ENCODE peak calls at places on chromosomes 4 and X, in ten cellular contexts. One of them, this sample, is unnamed.

GRCh38 chrX:50852524-50852923 is 38.5 kb upstream of the SHROOM4 start:
- DNase-seq in cardiac fibroblast: no peak
- DNase-seq in HFFc6: no peak
- DNase-seq in osteocyte: no peak
- DNase-seq in MM.1S: no peak
- DNase-seq in tibial artery: no peak
- DNase-seq in heart right ventricle: no peak
- DNase-seq in astrocyte of the cerebellum: no peak
- DNase-seq in psoas muscle: no peak
- DNase-seq in CD8-positive, alpha-beta T cell: no peak
- DNase-seq in this sample: no peak

GRCh38 chr4:7195546-7196282 is 3.4 kb downstream of the SORCS2 start:
- DNase-seq in astrocyte of the cerebellum: no peak
- DNase-seq in CD8-positive, alpha-beta T cell: no peak
- DNase-seq in osteocyte: no peak
- DNase-seq in cardiac fibroblast: no peak
- DNase-seq in psoas muscle: no peak
- DNase-seq in MM.1S: no peak
- DNase-seq in tibial artery: peak; percentile 18
- DNase-seq in HFFc6: no peak
- DNase-seq in heart right ventricle: no peak
- DNase-seq in this sample: no peak

GRCh38 chr4:17646693-17647092 is 32.3 kb downstream of the MED28 start:
- DNase-seq in astrocyte of the cerebellum: no peak
- DNase-seq in heart right ventricle: no peak
- DNase-seq in tibial artery: no peak
- DNase-seq in HFFc6: no peak
- DNase-seq in cardiac fibroblast: no peak
- DNase-seq in MM.1S: no peak
- DNase-seq in psoas muscle: no peak
- DNase-seq in osteocyte: no peak
- DNase-seq in CD8-positive, alpha-beta T cell: no peak
- DNase-seq in this sample: no peak

GRCh38 chr4:157143365-157143764 is 67.4 kb downstream of the GLRB start:
- DNase-seq in HFFc6: no peak
- DNase-seq in CD8-positive, alpha-beta T cell: no peak
- DNase-seq in psoas muscle: no peak
- DNase-seq in tibial artery: no peak
- DNase-seq in MM.1S: no peak
- DNase-seq in heart right ventricle: no peak
- DNase-seq in osteocyte: no peak
- DNase-seq in astrocyte of the cerebellum: no peak
- DNase-seq in cardiac fibroblast: peak; percentile 13
- DNase-seq in this sample: no peak

GRCh38 chr4:152310223-152310622 is 225.7 kb downstream of the FBXW7 start:
- DNase-seq in MM.1S: peak; percentile 16
- DNase-seq in tibial artery: no peak
- DNase-seq in heart right ventricle: no peak
- DNase-seq in astrocyte of the cerebellum: peak; percentile 94
- DNase-seq in cardiac fibroblast: no peak
- DNase-seq in osteocyte: no peak
- DNase-seq in CD8-positive, alpha-beta T cell: no peak
- DNase-seq in HFFc6: peak; percentile 88
- DNase-seq in psoas muscle: no peak
- DNase-seq in this sample: no peak

GRCh38 chrX:118271770-118272169 is 74.1 kb upstream of the WDR44 start:
- DNase-seq in MM.1S: no peak
- DNase-seq in cardiac fibroblast: peak; percentile 4
- DNase-seq in psoas muscle: no peak
- DNase-seq in HFFc6: no peak
- DNase-seq in astrocyte of the cerebellum: no peak
- DNase-seq in heart right ventricle: no peak
- DNase-seq in osteocyte: no peak
- DNase-seq in CD8-positive, alpha-beta T cell: no peak
- DNase-seq in tibial artery: no peak
- DNase-seq in this sample: no peak

GRCh38 chr4:81785338-81785737 is 313.6 kb upstream of the RASGEF1B start:
- DNase-seq in CD8-positive, alpha-beta T cell: no peak
- DNase-seq in osteocyte: no peak
- DNase-seq in tibial artery: no peak
- DNase-seq in astrocyte of the cerebellum: no peak
- DNase-seq in cardiac fibroblast: no peak
- DNase-seq in HFFc6: no peak
- DNase-seq in MM.1S: no peak
- DNase-seq in heart right ventricle: no peak
- DNase-seq in psoas muscle: no peak
- DNase-seq in this sample: no peak

GRCh38 chrX:3582421-3582820 is 131.0 kb downstream of the PRKX start:
- DNase-seq in heart right ventricle: no peak
- DNase-seq in osteocyte: no peak
- DNase-seq in MM.1S: no peak
- DNase-seq in cardiac fibroblast: no peak
- DNase-seq in HFFc6: no peak
- DNase-seq in astrocyte of the cerebellum: no peak
- DNase-seq in psoas muscle: no peak
- DNase-seq in tibial artery: no peak
- DNase-seq in CD8-positive, alpha-beta T cell: no peak
- DNase-seq in this sample: no peak

GRCh38 chr4:20062054-20062453 is 189.7 kb upstream of the SLIT2 start:
- DNase-seq in cardiac fibroblast: peak; percentile 17
- DNase-seq in heart right ventricle: no peak
- DNase-seq in tibial artery: no peak
- DNase-seq in CD8-positive, alpha-beta T cell: no peak
- DNase-seq in HFFc6: no peak
- DNase-seq in astrocyte of the cerebellum: no peak
- DNase-seq in psoas muscle: no peak
- DNase-seq in MM.1S: no peak
- DNase-seq in osteocyte: no peak
- DNase-seq in this sample: no peak

DNA sequence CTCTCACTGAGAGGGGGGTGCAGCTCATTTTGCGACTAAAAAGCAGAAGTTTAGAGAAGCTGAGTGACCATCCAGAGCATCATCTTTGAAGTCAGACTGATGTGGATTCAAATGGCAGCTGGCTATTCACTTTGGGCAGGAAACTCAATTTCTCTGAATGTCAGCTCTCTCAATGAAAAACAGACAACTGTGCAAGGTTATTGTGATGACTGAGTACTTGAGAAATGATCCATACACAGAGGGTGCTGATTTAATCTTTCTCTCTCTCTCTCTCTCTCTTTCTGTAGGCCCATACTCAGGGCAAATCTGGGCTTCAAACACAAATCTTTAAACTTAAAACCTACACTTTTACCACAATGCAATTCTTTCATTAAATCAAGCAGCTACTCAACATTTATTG is 185.8 kb upstream of the SLIT2 start:
- DNase-seq in CD8-positive, alpha-beta T cell: no peak
- DNase-seq in tibial artery: no peak
- DNase-seq in osteocyte: no peak
- DNase-seq in astrocyte of the cerebellum: no peak
- DNase-seq in cardiac fibroblast: no peak
- DNase-seq in heart right ventricle: no peak
- DNase-seq in HFFc6: no peak
- DNase-seq in psoas muscle: no peak
- DNase-seq in MM.1S: no peak
- DNase-seq in this sample: no peak
- TF ChIP-seq CTCF in CD8-positive, alpha-beta T cell: no peak
- TF ChIP-seq CTCF in tibial artery: no peak
- TF ChIP-seq CTCF in osteocyte: no peak
- TF ChIP-seq CTCF in astrocyte of the cerebellum: no peak
- TF ChIP-seq CTCF in cardiac fibroblast: no peak
- TF ChIP-seq CTCF in heart right ventricle: no peak
- TF ChIP-seq CTCF in HFFc6: no peak
- TF ChIP-seq CTCF in psoas muscle: no peak
- TF ChIP-seq CTCF in MM.1S: no peak
- TF ChIP-seq CTCF in this sample: no peak

GRCh38 chr4:83581411-83582288 is 45.7 kb downstream of the GPAT3 start:
- DNase-seq in astrocyte of the cerebellum: no peak
- DNase-seq in cardiac fibroblast: no peak
- DNase-seq in MM.1S: no peak
- DNase-seq in heart right ventricle: no peak
- DNase-seq in HFFc6: no peak
- DNase-seq in tibial artery: no peak
- DNase-seq in osteocyte: no peak
- DNase-seq in CD8-positive, alpha-beta T cell: no peak
- DNase-seq in psoas muscle: no peak
- DNase-seq in this sample: no peak

GRCh38 chr4:83585982-83586508 is 50.1 kb downstream of the GPAT3 start:
- DNase-seq in psoas muscle: no peak
- DNase-seq in MM.1S: no peak
- DNase-seq in astrocyte of the cerebellum: no peak
- DNase-seq in heart right ventricle: no peak
- DNase-seq in CD8-positive, alpha-beta T cell: no peak
- DNase-seq in tibial artery: no peak
- DNase-seq in osteocyte: no peak
- DNase-seq in cardiac fibroblast: no peak
- DNase-seq in HFFc6: no peak
- DNase-seq in this sample: no peak

DNA sequence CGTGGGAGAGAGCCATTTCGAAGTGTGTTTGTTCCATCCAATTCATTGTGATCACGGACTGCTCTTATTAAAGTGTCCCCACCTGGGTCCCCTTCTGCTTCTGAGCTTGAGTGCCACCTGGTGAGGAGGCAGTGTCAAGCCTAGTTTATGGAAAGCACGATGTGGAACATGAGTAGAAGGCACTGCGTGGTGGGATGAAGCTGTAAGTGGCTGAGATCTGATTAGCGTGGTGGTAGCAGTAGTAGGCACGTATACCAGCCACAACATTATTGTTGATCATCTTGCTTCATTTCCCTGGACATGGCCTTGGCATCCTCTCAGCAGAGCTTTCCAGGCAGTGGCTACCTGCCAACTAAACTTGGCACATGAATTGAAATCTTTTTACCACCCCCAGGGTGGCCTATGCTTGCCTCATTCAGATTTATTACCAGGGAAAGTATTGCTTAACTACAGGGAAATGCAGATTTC is 46.4 kb downstream of the GPAT3 start:
- DNase-seq in MM.1S: no peak
- DNase-seq in HFFc6: no peak
- DNase-seq in astrocyte of the cerebellum: peak; percentile 22
- DNase-seq in heart right ventricle: peak; percentile 26
- DNase-seq in osteocyte: no peak
- DNase-seq in CD8-positive, alpha-beta T cell: no peak
- DNase-seq in cardiac fibroblast: peak; percentile 9
- DNase-seq in tibial artery: no peak
- DNase-seq in psoas muscle: no peak
- DNase-seq in this sample: no peak
- TF ChIP-seq CTCF in MM.1S: peak; percentile 7
- TF ChIP-seq CTCF in HFFc6: no peak
- TF ChIP-seq CTCF in astrocyte of the cerebellum: no peak
- TF ChIP-seq CTCF in heart right ventricle: no peak
- TF ChIP-seq CTCF in osteocyte: no peak
- TF ChIP-seq CTCF in CD8-positive, alpha-beta T cell: no peak
- TF ChIP-seq CTCF in cardiac fibroblast: no peak
- TF ChIP-seq CTCF in tibial artery: no peak
- TF ChIP-seq CTCF in psoas muscle: peak; percentile 49
- TF ChIP-seq CTCF in this sample: no peak

GRCh38 chr4:70913947-70914445 is 11.8 kb downstream of the MOB1B start:
- DNase-seq in tibial artery: no peak
- DNase-seq in HFFc6: peak; percentile 57
- DNase-seq in MM.1S: no peak
- DNase-seq in heart right ventricle: no peak
- DNase-seq in cardiac fibroblast: peak; percentile 37
- DNase-seq in astrocyte of the cerebellum: no peak
- DNase-seq in psoas muscle: no peak
- DNase-seq in osteocyte: no peak
- DNase-seq in CD8-positive, alpha-beta T cell: no peak
- DNase-seq in this sample: no peak
- TF ChIP-seq CTCF in tibial artery: no peak
- TF ChIP-seq CTCF in HFFc6: peak; percentile 59
- TF ChIP-seq CTCF in MM.1S: no peak
- TF ChIP-seq CTCF in heart right ventricle: no peak
- TF ChIP-seq CTCF in cardiac fibroblast: no peak
- TF ChIP-seq CTCF in astrocyte of the cerebellum: no peak
- TF ChIP-seq CTCF in psoas muscle: no peak
- TF ChIP-seq CTCF in osteocyte: no peak
- TF ChIP-seq CTCF in CD8-positive, alpha-beta T cell: no peak
- TF ChIP-seq CTCF in this sample: no peak

GRCh38 chrX:2395261-2395850 is 105.4 kb downstream of the DHRSX start:
- DNase-seq in psoas muscle: no peak
- DNase-seq in tibial artery: no peak
- DNase-seq in HFFc6: no peak
- DNase-seq in MM.1S: no peak
- DNase-seq in cardiac fibroblast: no peak
- DNase-seq in astrocyte of the cerebellum: no peak
- DNase-seq in osteocyte: no peak
- DNase-seq in CD8-positive, alpha-beta T cell: no peak
- DNase-seq in heart right ventricle: no peak
- DNase-seq in this sample: no peak

GRCh38 chrX:2389324-2389723 is 111.5 kb downstream of the DHRSX start:
- DNase-seq in cardiac fibroblast: no peak
- DNase-seq in osteocyte: no peak
- DNase-seq in CD8-positive, alpha-beta T cell: no peak
- DNase-seq in tibial artery: no peak
- DNase-seq in astrocyte of the cerebellum: no peak
- DNase-seq in psoas muscle: no peak
- DNase-seq in MM.1S: no peak
- DNase-seq in HFFc6: no peak
- DNase-seq in heart right ventricle: no peak
- DNase-seq in this sample: no peak

GRCh38 chrX:2390754-2391153 is 110.0 kb downstream of the DHRSX start:
- DNase-seq in astrocyte of the cerebellum: no peak
- DNase-seq in MM.1S: no peak
- DNase-seq in osteocyte: no peak
- DNase-seq in CD8-positive, alpha-beta T cell: no peak
- DNase-seq in heart right ventricle: no peak
- DNase-seq in HFFc6: no peak
- DNase-seq in cardiac fibroblast: no peak
- DNase-seq in tibial artery: no peak
- DNase-seq in psoas muscle: no peak
- DNase-seq in this sample: no peak

GRCh38 chrX:2388669-2389068 is 112.1 kb downstream of the DHRSX start:
- DNase-seq in psoas muscle: no peak
- DNase-seq in MM.1S: no peak
- DNase-seq in tibial artery: no peak
- DNase-seq in cardiac fibroblast: no peak
- DNase-seq in astrocyte of the cerebellum: no peak
- DNase-seq in CD8-positive, alpha-beta T cell: no peak
- DNase-seq in osteocyte: no peak
- DNase-seq in heart right ventricle: no peak
- DNase-seq in HFFc6: no peak
- DNase-seq in this sample: no peak

DNA sequence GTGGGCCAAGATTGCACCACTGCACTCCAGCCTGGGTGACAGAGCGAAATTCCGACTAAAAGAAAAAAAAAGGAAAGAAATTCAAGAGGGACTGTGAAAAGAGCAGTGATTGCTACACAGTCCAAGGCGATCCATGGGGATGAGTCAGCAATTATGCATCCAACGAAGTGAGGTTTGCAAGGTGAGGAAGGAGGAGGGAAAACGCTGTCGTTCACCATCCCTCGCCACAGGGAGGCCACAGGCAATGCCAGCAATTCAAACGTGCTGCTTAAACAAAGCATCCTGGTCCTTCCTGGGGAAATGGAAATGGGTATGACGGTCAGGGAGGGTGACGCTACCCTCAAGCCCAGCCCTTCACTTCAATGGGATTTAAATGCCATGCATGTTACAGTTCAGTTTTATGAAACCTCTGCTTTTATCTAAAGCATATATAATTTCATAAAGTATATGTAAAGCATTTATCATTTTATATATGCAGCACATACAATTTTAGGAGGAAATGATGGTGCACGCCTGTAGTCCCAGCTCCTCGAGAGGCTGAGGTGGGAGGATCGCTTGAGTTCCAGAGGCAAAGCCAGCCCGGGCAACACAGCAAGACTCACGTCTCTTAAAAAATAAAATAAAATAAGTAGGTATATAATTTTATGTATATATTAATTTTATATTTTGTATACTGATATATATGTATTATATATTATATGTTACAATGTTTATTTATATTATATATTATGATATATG is 108.7 kb downstream of the DHRSX start:
- DNase-seq in psoas muscle: no peak
- DNase-seq in tibial artery: no peak
- DNase-seq in heart right ventricle: no peak
- DNase-seq in MM.1S: no peak
- DNase-seq in cardiac fibroblast: peak; percentile 92
- DNase-seq in osteocyte: no peak
- DNase-seq in HFFc6: peak; percentile 90
- DNase-seq in CD8-positive, alpha-beta T cell: no peak
- DNase-seq in astrocyte of the cerebellum: peak; percentile 94
- DNase-seq in this sample: no peak
- TF ChIP-seq CTCF in psoas muscle: no peak
- TF ChIP-seq CTCF in tibial artery: no peak
- TF ChIP-seq CTCF in heart right ventricle: no peak
- TF ChIP-seq CTCF in MM.1S: no peak
- TF ChIP-seq CTCF in cardiac fibroblast: peak; percentile 22
- TF ChIP-seq CTCF in osteocyte: no peak
- TF ChIP-seq CTCF in HFFc6: peak; percentile 54
- TF ChIP-seq CTCF in CD8-positive, alpha-beta T cell: no peak
- TF ChIP-seq CTCF in astrocyte of the cerebellum: no peak
- TF ChIP-seq CTCF in this sample: no peak

This sample was measured in progenitor cell of endocrine pancreas.